ENCODE peak calls at places on chromosomes 6 and 20, in four cellular contexts. S, C, L and U are unnamed samples.

GRCh38 chr6:34476941-34477340 is 11.1 kb downstream of the PACSIN1 start:
- DNase-seq in S (no peak), C (no peak), L (no peak), U (no peak)

GRCh38 chr6:152696543-152696942 is 1.2 kb upstream of the MYCT1 start:
- DNase-seq in S (no peak), C (no peak), L (no peak), U (no peak)

GRCh38 chr6:112054001-112054400 is at the start of gene CCN6:
- DNase-seq in S (no peak), C (no peak), L (no peak), U (no peak)

GRCh38 chr20:46820682-46821081 is 74.0 kb upstream of the EYA2 start:
- DNase-seq in S (peak), C (no peak), L (peak), U (no peak)

GRCh38 chr20:46627251-46627650 is 24.0 kb downstream of the SLC13A3 start:
- DNase-seq in S (no peak), C (no peak), L (no peak), U (no peak)

GRCh38 chr6:12014027-12014872 is 2.1 kb downstream of the HIVEP1 start:
- DNase-seq in S (no peak), C (no peak), L (no peak), U (no peak)

GRCh38 chr6:33172307-33173227 is 19.7 kb downstream of the COL11A2 start:
- DNase-seq in S (no peak), C (no peak), L (no peak), U (no peak)

GRCh38 chr20:48723308-48724264 is 104.2 kb downstream of the PREX1 start:
- DNase-seq in S (peak), C (no peak), L (peak), U (no peak)

GRCh38 chr6:20319520-20320357 is 81.9 kb upstream of the E2F3 start:
- DNase-seq in S (peak), C (peak), L (no peak), U (no peak)

GRCh38 chr6:125363010-125363359 is 61.2 kb upstream of the HDDC2 start:
- DNase-seq in S (no peak), C (no peak), L (peak), U (no peak)

GRCh38 chr6:134267917-134268361 is 50.0 kb downstream of the SGK1 start:
- DNase-seq in S (peak), C (no peak), L (peak), U (no peak)

GRCh38 chr6:12555267-12555666 is 161.3 kb upstream of the PHACTR1 start:
- DNase-seq in S (no peak), C (no peak), L (no peak), U (no peak)

GRCh38 chr6:35496851-35497570 is at the start of gene TEAD3:
- DNase-seq in S (peak), C (peak), L (no peak), U (peak)

GRCh38 chr6:37354526-37355384 is 972 bp downstream of the RNF8 start:
- DNase-seq in S (peak), C (no peak), L (no peak), U (peak)

GRCh38 chr6:32568561-32568960 is 21.1 kb downstream of the HLA-DRB1 start:
- DNase-seq in S (no peak), C (no peak), L (no peak), U (no peak)

GRCh38 chr6:85241515-85241914 is 208.4 kb upstream of the NT5E start:
- DNase-seq in S (no peak), C (no peak), L (no peak), U (no peak)

GRCh38 chr20:53839423-53840176 is 230.8 kb downstream of the BCAS1 start:
- DNase-seq in S (peak), C (peak), L (no peak), U (peak)